ENCODE peak calls at places on chromosomes 1 and 21, in eight cellular contexts. T, A, C, V, I, E, P and J are unnamed samples.
A peak's percentile ranks its signal among the peaks of the same experiment; 100 is the strongest.

GRCh38 chr1:178633068-178633467 is 92.0 kb upstream of the RALGPS2 start:
- DNase-seq in T (no peak), A (peak; percentile 76), C (peak; percentile 95), V (no peak), I (no peak), E (peak; percentile 76), P (no peak), J (no peak)

GRCh38 chr21:41753001-41753725 is 13.7 kb downstream of the RIPK4 start:
- DNase-seq in T (no peak), A (no peak), C (no peak), V (no peak), I (no peak), E (no peak), P (no peak), J (no peak)

GRCh38 chr1:44661786-44662682 is 12.2 kb downstream of the TMEM53 start:
- DNase-seq in T (no peak), A (no peak), C (no peak), V (no peak), I (no peak), E (no peak), P (no peak), J (no peak)

GRCh38 chr1:60149254-60149653 is 75.7 kb upstream of the C1orf87 start:
- DNase-seq in T (no peak), A (no peak), C (no peak), V (no peak), I (peak; percentile 97), E (no peak), P (peak; percentile 53), J (no peak)

GRCh38 chr1:103284270-103284669 is 175.9 kb upstream of the COL11A1 start:
- DNase-seq in T (no peak), A (no peak), C (no peak), V (no peak), I (no peak), E (no peak), P (no peak), J (no peak)

GRCh38 chr1:32893198-32894018 is 7.1 kb downstream of the HPCA start:
- DNase-seq in T (peak; percentile 36), A (no peak), C (peak; percentile 55), V (no peak), I (no peak), E (no peak), P (no peak), J (no peak)

GRCh38 chr1:214581785-214582184 is 21.2 kb upstream of the CENPF start:
- DNase-seq in T (no peak), A (peak; percentile 48), C (peak; percentile 94), V (no peak), I (no peak), E (peak; percentile 96), P (no peak), J (no peak)

GRCh38 chr1:153945131-153945794 is 1.3 kb downstream of the DENND4B start:
- DNase-seq in T (no peak), A (no peak), C (peak; percentile 30), V (no peak), I (no peak), E (no peak), P (peak; percentile 68), J (no peak)

GRCh38 chr1:228016181-228016510 is 9.3 kb downstream of the WNT3A start:
- DNase-seq in T (no peak), A (no peak), C (no peak), V (peak; percentile 35), I (no peak), E (no peak), P (no peak), J (no peak)

GRCh38 chr1:220974431-220974830 is 95.2 kb downstream of the HLX start:
- DNase-seq in T (no peak), A (no peak), C (no peak), V (no peak), I (no peak), E (no peak), P (no peak), J (no peak)

GRCh38 chr1:168206111-168206510 is 19.7 kb upstream of the SFT2D2 start:
- DNase-seq in T (no peak), A (no peak), C (no peak), V (no peak), I (no peak), E (no peak), P (no peak), J (no peak)

GRCh38 chr1:214123061-214123784 is 135.4 kb downstream of the PROX1 start:
- DNase-seq in T (peak; percentile 27), A (peak; percentile 18), C (peak; percentile 69), V (no peak), I (peak; percentile 69), E (no peak), P (peak; percentile 63), J (peak; percentile 13)

GRCh38 chr1:150551049-150551783 is 2.0 kb downstream of the ADAMTSL4 start:
- DNase-seq in T (no peak), A (no peak), C (peak; percentile 59), V (peak; percentile 79), I (no peak), E (no peak), P (no peak), J (no peak)